ENCODE peak calls at places on chromosomes 16 and 17, in six cellular contexts. B, D, K, X, S and M are unnamed samples.

GRCh38 chr17:7719661-7720060 is 2.1 kb downstream of the DNAH2 start:
- DNase-seq in D (no peak), S (no peak), X (no peak), K (no peak), B (no peak), M (no peak)

GRCh38 chr16:70746040-70746707 is 54.8 kb downstream of the VAC14 start:
- DNase-seq in X (peak; percentile 67), D (no peak), B (no peak), K (peak; percentile 84), S (peak; percentile 93), M (no peak)

GRCh38 chr16:30977502-30977901 is 7.5 kb upstream of the HSD3B7 start:
- DNase-seq in X (no peak), D (no peak), S (no peak), B (no peak), K (no peak), M (no peak)

GRCh38 chr17:80849119-80849518 is 142.5 kb upstream of the CHMP6 start:
- DNase-seq in B (no peak), D (no peak), S (no peak), K (no peak), X (no peak), M (no peak)

GRCh38 chr17:27968206-27968732 is 74.2 kb upstream of the NLK start:
- DNase-seq in X (no peak), B (no peak), K (no peak), D (no peak), S (no peak), M (no peak)

GRCh38 chr17:80751460-80752368 is 207.1 kb downstream of the RPTOR start:
- DNase-seq in B (no peak), S (peak; percentile 81), X (peak; percentile 39), D (no peak), K (no peak), M (no peak)

GRCh38 chr16:86225905-86226371 is 284.4 kb upstream of the FOXF1 start:
- DNase-seq in B (no peak), X (no peak), K (no peak), D (no peak), S (no peak), M (no peak)

GRCh38 chr16:23546778-23547177 is 10.4 kb downstream of the EARS2 start:
- DNase-seq in B (no peak), D (no peak), X (no peak), K (no peak), S (no peak), M (no peak)

GRCh38 chr17:48556534-48557401 is 11.9 kb upstream of the HOXB2 start:
- DNase-seq in D (no peak), S (no peak), B (no peak), X (no peak), K (no peak), M (no peak)

GRCh38 chr17:70271200-70271599 is 101.9 kb downstream of the KCNJ2 start:
- DNase-seq in S (no peak), K (no peak), B (no peak), D (no peak), X (no peak), M (no peak)

GRCh38 chr16:2846511-2847310 is 11.3 kb downstream of the PRSS22 start:
- DNase-seq in S (no peak), K (no peak), B (no peak), X (no peak), D (no peak), M (no peak)

GRCh38 chr16:4313563-4314531 is 2.0 kb upstream of the GLIS2 start:
- DNase-seq in B (no peak), S (no peak), X (peak; percentile 50), K (peak; percentile 76), D (no peak), M (no peak)

GRCh38 chr17:33039874-33040273 is 48.2 kb downstream of the SPACA3 start:
- DNase-seq in B (no peak), K (no peak), D (no peak), S (no peak), X (no peak), M (no peak)
- H3K27ac ChIP-seq in B (no peak overlapping the region), K (no peak overlapping the region), D (no peak overlapping the region), S (peak overlapping the region; percentile 43), X (no peak overlapping the region), M (no peak overlapping the region)

GRCh38 chr16:24976061-24976779 is 38.9 kb downstream of the ARHGAP17 start:
- DNase-seq in D (no peak), X (no peak), B (no peak), K (no peak), S (no peak), M (no peak)
- H3K27ac ChIP-seq in D (no peak overlapping the region), X (peak overlapping the region; percentile 58), B (no peak overlapping the region), K (no peak overlapping the region), S (peak overlapping the region; percentile 76), M (no peak overlapping the region)

GRCh38 chr17:17346428-17347233 is 43.5 kb downstream of the NT5M start:
- DNase-seq in S (no peak), B (no peak), X (no peak), K (no peak), D (no peak), M (no peak)
- H3K27ac ChIP-seq in S (no peak overlapping the region), B (no peak overlapping the region), X (no peak overlapping the region), K (no peak overlapping the region), D (no peak overlapping the region), M (no peak overlapping the region)

GRCh38 chr16:74867281-74867849 is 92.7 kb upstream of the FA2H start:
- DNase-seq in B (no peak), S (no peak), K (no peak), X (no peak), D (no peak), M (no peak)
- H3K27ac ChIP-seq in B (no peak overlapping the region), S (peak overlapping the region; percentile 64), K (no peak overlapping the region), X (no peak overlapping the region), D (no peak overlapping the region), M (no peak overlapping the region)